ENCODE peak calls at places on chromosomes 3 and 15, in four cellular contexts. One of them, this sample, is unnamed.

GRCh38 chr3:42020681-42021307 is 58.9 kb upstream of the ULK4 start:
- DNase-seq in HepG2: no peak
- DNase-seq in GM12878: no peak
- DNase-seq in K562: no peak
- DNase-seq in this sample: no peak

GRCh38 chr15:32994810-32995424 is 199.6 kb downstream of the FMN1 start:
- DNase-seq in HepG2: peak; percentile 7
- DNase-seq in GM12878: no peak
- DNase-seq in K562: peak; percentile 23
- DNase-seq in this sample: peak; percentile 8

GRCh38 chr3:37225481-37225880 is 51.1 kb upstream of the LRRFIP2 start:
- DNase-seq in HepG2: no peak
- DNase-seq in GM12878: no peak
- DNase-seq in K562: no peak
- DNase-seq in this sample: no peak

GRCh38 chr3:188947983-188948657 is 223.7 kb upstream of the TPRG1 start:
- DNase-seq in HepG2: no peak
- DNase-seq in GM12878: no peak
- DNase-seq in K562: no peak
- DNase-seq in this sample: peak; percentile 69

GRCh38 chr3:33773627-33774026 is 24.8 kb upstream of the PDCD6IP start:
- DNase-seq in HepG2: no peak
- DNase-seq in GM12878: no peak
- DNase-seq in K562: no peak
- DNase-seq in this sample: no peak

GRCh38 chr15:41125063-41125669 is 9.1 kb upstream of the INO80 start:
- DNase-seq in HepG2: peak; percentile 60
- DNase-seq in GM12878: no peak
- DNase-seq in K562: no peak
- DNase-seq in this sample: no peak

GRCh38 chr15:64090527-64090926 is 3.1 kb downstream of the CIAO2A start:
- DNase-seq in HepG2: no peak
- DNase-seq in GM12878: no peak
- DNase-seq in K562: no peak
- DNase-seq in this sample: no peak

GRCh38 chr3:124272611-124273151 is 280.8 kb upstream of the ROPN1 start:
- DNase-seq in HepG2: no peak
- DNase-seq in GM12878: no peak
- DNase-seq in K562: no peak
- DNase-seq in this sample: no peak

GRCh38 chr3:149009732-149010131 is 18.4 kb downstream of the GYG1 start:
- DNase-seq in HepG2: no peak
- DNase-seq in GM12878: no peak
- DNase-seq in K562: no peak
- DNase-seq in this sample: no peak

GRCh38 chr3:142645236-142645793 is 49.1 kb downstream of the PLS1 start:
- DNase-seq in HepG2: peak; percentile 51
- DNase-seq in GM12878: no peak
- DNase-seq in K562: no peak
- DNase-seq in this sample: no peak

GRCh38 chr3:140170612-140171011 is 235.6 kb downstream of the CLSTN2 start:
- DNase-seq in HepG2: no peak
- DNase-seq in GM12878: peak; percentile 97
- DNase-seq in K562: no peak
- DNase-seq in this sample: no peak

GRCh38 chr3:16130066-16130465 is 44.4 kb upstream of the GALNT15 start:
- DNase-seq in HepG2: peak; percentile 68
- DNase-seq in GM12878: no peak
- DNase-seq in K562: no peak
- DNase-seq in this sample: no peak

GRCh38 chr3:53122255-53122932 is 7.8 kb downstream of the RFT1 start:
- DNase-seq in HepG2: no peak
- DNase-seq in GM12878: no peak
- DNase-seq in K562: no peak
- DNase-seq in this sample: no peak

GRCh38 chr3:23159929-23160328 is 43.2 kb upstream of the UBE2E2 start:
- DNase-seq in HepG2: no peak
- DNase-seq in GM12878: no peak
- DNase-seq in K562: no peak
- DNase-seq in this sample: no peak

GRCh38 chr15:32864051-32864450 is 146.2 kb downstream of the GREM1 start:
- DNase-seq in HepG2: no peak
- DNase-seq in GM12878: no peak
- DNase-seq in K562: no peak
- DNase-seq in this sample: no peak

GRCh38 chr15:88472225-88472624 is 4.7 kb downstream of the MRPS11 start:
- DNase-seq in HepG2: no peak
- DNase-seq in GM12878: peak; percentile 36
- DNase-seq in K562: no peak
- DNase-seq in this sample: no peak

GRCh38 chr3:43723121-43723734 is 32.5 kb downstream of the ABHD5 start:
- DNase-seq in HepG2: no peak
- DNase-seq in GM12878: no peak
- DNase-seq in K562: no peak
- DNase-seq in this sample: no peak

GRCh38 chr3:29141197-29141911 is 139.5 kb upstream of the RBMS3 start:
- DNase-seq in HepG2: no peak
- DNase-seq in GM12878: no peak
- DNase-seq in K562: no peak
- DNase-seq in this sample: no peak

GRCh38 chr15:51267714-51268105 is 70.7 kb downstream of the CYP19A1 start:
- DNase-seq in HepG2: no peak
- DNase-seq in GM12878: no peak
- DNase-seq in K562: no peak
- DNase-seq in this sample: peak; percentile 14

GRCh38 chr15:90264649-90265048 is 823 bp upstream of the NGRN start:
- DNase-seq in HepG2: peak; percentile 60
- DNase-seq in GM12878: no peak
- DNase-seq in K562: no peak
- DNase-seq in this sample: no peak

GRCh38 chr15:48084759-48085420 is 35.9 kb upstream of the SLC24A5 start:
- DNase-seq in HepG2: peak; percentile 26
- DNase-seq in GM12878: no peak
- DNase-seq in K562: no peak
- DNase-seq in this sample: peak; percentile 28

GRCh38 chr3:109532257-109533216 is 195.2 kb upstream of the DPPA4 start:
- DNase-seq in HepG2: peak; percentile 35
- DNase-seq in GM12878: no peak
- DNase-seq in K562: no peak
- DNase-seq in this sample: no peak

GRCh38 chr3:59388555-59389280 is 338.9 kb upstream of the CFAP20DC start:
- DNase-seq in HepG2: no peak
- DNase-seq in GM12878: no peak
- DNase-seq in K562: no peak
- DNase-seq in this sample: no peak

GRCh38 chr15:83605595-83605994 is 48.3 kb upstream of the ADAMTSL3 start:
- DNase-seq in HepG2: no peak
- DNase-seq in GM12878: no peak
- DNase-seq in K562: no peak
- DNase-seq in this sample: no peak

GRCh38 chr3:48478631-48479555 is 25.1 kb downstream of the SHISA5 start:
- DNase-seq in HepG2: peak; percentile 23
- DNase-seq in GM12878: no peak
- DNase-seq in K562: no peak
- DNase-seq in this sample: peak; percentile 3

GRCh38 chr3:72462611-72463011 is 385.6 kb downstream of the SHQ1 start:
- DNase-seq in HepG2: peak; percentile 77
- DNase-seq in GM12878: no peak
- DNase-seq in K562: no peak
- DNase-seq in this sample: no peak

GRCh38 chr3:158483701-158484100 is 87.3 kb upstream of the MLF1 start:
- DNase-seq in HepG2: no peak
- DNase-seq in GM12878: no peak
- DNase-seq in K562: no peak
- DNase-seq in this sample: no peak
- TF ChIP-seq FOXK2 in HepG2: no peak
- TF ChIP-seq FOXK2 in GM12878: no peak
- TF ChIP-seq FOXK2 in K562: no peak
- TF ChIP-seq FOXK2 in this sample: no peak

GRCh38 chr3:14273886-14274517 is 95.4 kb downstream of the LSM3 start:
- DNase-seq in HepG2: no peak
- DNase-seq in GM12878: no peak
- DNase-seq in K562: no peak
- DNase-seq in this sample: no peak

GRCh38 chr3:14266361-14266760 is 87.7 kb downstream of the LSM3 start:
- DNase-seq in HepG2: no peak
- DNase-seq in GM12878: no peak
- DNase-seq in K562: no peak
- DNase-seq in this sample: no peak

GRCh38 chr3:14265246-14265962 is 86.8 kb downstream of the LSM3 start:
- DNase-seq in HepG2: peak; percentile 27
- DNase-seq in GM12878: no peak
- DNase-seq in K562: peak; percentile 74
- DNase-seq in this sample: no peak

GRCh38 chr3:14267976-14268375 is 89.4 kb downstream of the LSM3 start:
- DNase-seq in HepG2: no peak
- DNase-seq in GM12878: no peak
- DNase-seq in K562: no peak
- DNase-seq in this sample: no peak

GRCh38 chr3:14268897-14269296 is 90.3 kb downstream of the LSM3 start:
- DNase-seq in HepG2: no peak
- DNase-seq in GM12878: no peak
- DNase-seq in K562: no peak
- DNase-seq in this sample: no peak
- TF ChIP-seq TARDBP in HepG2: no peak
- TF ChIP-seq TARDBP in GM12878: no peak
- TF ChIP-seq TARDBP in K562: no peak
- TF ChIP-seq TARDBP in this sample: no peak

DNA sequence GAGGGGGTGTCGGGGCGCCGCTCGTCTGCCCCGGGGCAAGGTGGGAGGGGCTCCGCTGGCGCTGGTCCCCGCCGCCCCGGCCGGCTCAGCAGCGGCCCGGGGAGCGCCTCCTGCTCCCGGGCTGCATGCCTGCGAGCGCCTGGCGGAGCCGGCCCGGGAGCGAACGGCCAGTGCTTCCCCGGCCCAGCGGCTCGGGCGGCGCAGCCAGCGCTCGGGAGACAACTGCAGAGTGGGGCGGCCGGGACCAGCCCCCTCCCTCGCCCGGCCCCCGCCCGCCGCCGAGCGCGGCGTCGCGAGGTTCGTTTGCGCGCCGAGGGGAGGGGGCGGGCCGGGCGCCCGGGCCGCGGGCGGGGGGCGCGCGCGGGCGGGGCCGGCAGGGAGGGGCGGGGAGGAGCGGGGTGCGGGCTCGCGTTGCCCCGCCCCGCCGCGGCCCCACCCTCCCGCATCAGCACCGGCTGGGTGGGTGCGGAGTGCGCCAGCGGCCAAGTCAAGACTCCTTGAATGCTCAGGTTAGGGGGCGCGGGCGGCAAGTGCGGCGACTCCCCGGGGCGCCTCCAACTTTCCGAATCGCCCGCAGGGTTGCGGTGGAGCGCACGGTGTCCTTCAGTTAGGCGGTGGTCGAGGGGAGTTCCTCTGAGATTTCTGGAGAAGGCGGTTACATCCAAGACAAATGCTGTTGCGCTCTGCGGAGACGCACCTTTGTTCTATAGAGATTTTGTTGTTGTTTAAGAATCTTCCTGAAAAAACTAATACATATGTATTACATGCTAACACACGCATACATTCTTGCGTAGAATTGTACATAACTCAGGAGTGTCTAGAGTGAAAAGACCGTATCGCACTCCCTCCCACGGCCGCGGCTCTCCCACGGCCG is at the start of gene RGMA:
- DNase-seq in HepG2: no peak
- DNase-seq in GM12878: no peak
- DNase-seq in K562: no peak
- DNase-seq in this sample: peak; percentile 64
- TF ChIP-seq FOXK2 in HepG2: no peak
- TF ChIP-seq FOXK2 in GM12878: no peak
- TF ChIP-seq FOXK2 in K562: no peak
- TF ChIP-seq FOXK2 in this sample: no peak

GRCh38 chr15:68384451-68385239 is 47.3 kb downstream of the ITGA11 start:
- DNase-seq in HepG2: no peak
- DNase-seq in GM12878: no peak
- DNase-seq in K562: no peak
- DNase-seq in this sample: no peak
- TF ChIP-seq TARDBP in HepG2: no peak
- TF ChIP-seq TARDBP in GM12878: no peak
- TF ChIP-seq TARDBP in K562: no peak
- TF ChIP-seq TARDBP in this sample: no peak